ENCODE peak calls at places on chromosomes 1 and 21, in nine cellular contexts. H is transverse colon; U is ovary; D is psoas muscle; T is CD8-positive, alpha-beta T cell; W is heart left ventricle; M is tibial artery; A is pancreas; S is IMR-90. L is an unnamed sample.

GRCh38 chr1:164644774-164645634 is 86.0 kb downstream of the PBX1 start:
- DNase-seq in U (no peak), H (no peak), S (peak; percentile 70), W (no peak), M (no peak), T (no peak), A (no peak), D (no peak), L (no peak)

GRCh38 chr1:226736908-226737818 is 1.9 kb downstream of the ITPKB start:
- DNase-seq in T (peak; percentile 60), A (peak; percentile 65), U (peak; percentile 36), S (peak; percentile 23), W (peak; percentile 77), D (peak; percentile 79), H (peak; percentile 39), M (peak; percentile 70), L (peak; percentile 43)

GRCh38 chr21:25997788-25998611 is 172.6 kb downstream of the APP start:
- DNase-seq in A (no peak), M (no peak), S (no peak), H (peak; percentile 45), W (no peak), U (no peak), D (no peak), T (no peak), L (peak; percentile 64)

GRCh38 chr1:152774875-152775274 is at the start of gene LCE1F:
- DNase-seq in T (no peak), M (no peak), D (no peak), H (no peak), U (no peak), W (no peak), A (no peak), S (no peak), L (no peak)

GRCh38 chr1:234925440-234926251 is 203.0 kb downstream of the TOMM20 start:
- DNase-seq in A (no peak), H (no peak), D (no peak), W (no peak), U (peak; percentile 54), S (peak; percentile 99), T (no peak), M (peak; percentile 69), L (peak; percentile 29)

GRCh38 chr1:97906567-97907228 is 14.1 kb downstream of the DPYD start:
- DNase-seq in M (peak; percentile 67), H (no peak), U (peak; percentile 32), A (no peak), W (peak; percentile 55), D (peak; percentile 68), T (no peak), S (peak; percentile 90), L (no peak)

GRCh38 chr1:223531742-223532341 is 133.7 kb downstream of the CAPN8 start:
- DNase-seq in H (peak; percentile 71), A (peak; percentile 86), U (no peak), T (peak; percentile 13), W (no peak), S (peak; percentile 19), D (peak; percentile 74), M (peak; percentile 59), L (peak; percentile 81)

GRCh38 chr1:56547473-56547872 is 31.9 kb downstream of the PLPP3 start:
- DNase-seq in S (no peak), U (no peak), A (no peak), H (no peak), T (no peak), M (no peak), W (no peak), D (no peak), L (no peak)

GRCh38 chr1:9891207-9891606 is 18.9 kb downstream of the CTNNBIP1 start:
- DNase-seq in A (no peak), W (peak; percentile 34), T (no peak), M (no peak), S (peak; percentile 26), U (no peak), D (peak; percentile 35), H (no peak), L (no peak)

GRCh38 chr1:195054217-195054687 is 1554.0 kb downstream of the KCNT2 start:
- DNase-seq in T (no peak), W (peak; percentile 62), U (no peak), D (peak; percentile 50), H (no peak), A (no peak), S (no peak), M (no peak), L (no peak)

GRCh38 chr1:48761411-48761810 is 15.3 kb downstream of the BEND5 start:
- DNase-seq in H (no peak), M (no peak), D (no peak), T (no peak), S (peak; percentile 39), U (no peak), W (no peak), A (no peak), L (no peak)

GRCh38 chr1:230037261-230037660 is 29.8 kb upstream of the GALNT2 start:
- DNase-seq in A (no peak), S (no peak), D (no peak), H (no peak), W (no peak), M (no peak), U (no peak), T (no peak), L (no peak)

GRCh38 chr1:46735708-46736324 is 16.9 kb upstream of the EFCAB14 start:
- DNase-seq in A (no peak), D (no peak), U (no peak), S (peak; percentile 60), W (no peak), H (no peak), T (peak; percentile 15), M (no peak), L (peak; percentile 45)

GRCh38 chr1:6587261-6588005 is 7.6 kb downstream of the ZBTB48 start:
- DNase-seq in M (peak; percentile 93), A (no peak), U (no peak), D (peak; percentile 93), H (no peak), S (no peak), W (peak; percentile 79), T (no peak), L (no peak)

GRCh38 chr1:44068442-44068861 is 37.2 kb upstream of the SLC6A9 start:
- DNase-seq in W (no peak), T (no peak), H (no peak), S (no peak), U (no peak), D (no peak), M (no peak), A (no peak), L (no peak)

GRCh38 chr1:25031601-25031965 is 101.5 kb upstream of the RUNX3 start:
- DNase-seq in H (no peak), U (no peak), D (no peak), A (no peak), W (no peak), S (no peak), M (no peak), T (peak; percentile 53), L (no peak)

GRCh38 chr1:7680791-7681165 is 90.3 kb upstream of the VAMP3 start:
- DNase-seq in S (no peak), U (no peak), W (peak; percentile 49), A (no peak), D (no peak), H (no peak), T (no peak), M (no peak), L (peak; percentile 38)

GRCh38 chr1:23456226-23456625 is 27.8 kb downstream of the ASAP3 start:
- DNase-seq in T (no peak), H (no peak), W (no peak), D (no peak), A (no peak), M (no peak), S (no peak), U (no peak), L (no peak)

GRCh38 chr1:44924835-44925464 is 61.4 kb downstream of the EIF2B3 start:
- DNase-seq in D (no peak), U (no peak), H (no peak), S (peak; percentile 95), T (no peak), A (no peak), M (no peak), W (no peak), L (no peak)

GRCh38 chr1:187010571-187011309 is 182.0 kb downstream of the PLA2G4A start:
- DNase-seq in A (no peak), W (no peak), U (no peak), H (no peak), S (peak; percentile 24), M (no peak), T (no peak), D (no peak), L (no peak)
- TF ChIP-seq CTCF in A (no peak), W (no peak), U (no peak), H (no peak), S (no peak), M (no peak), T (no peak), D (no peak), L (no peak)

DNA sequence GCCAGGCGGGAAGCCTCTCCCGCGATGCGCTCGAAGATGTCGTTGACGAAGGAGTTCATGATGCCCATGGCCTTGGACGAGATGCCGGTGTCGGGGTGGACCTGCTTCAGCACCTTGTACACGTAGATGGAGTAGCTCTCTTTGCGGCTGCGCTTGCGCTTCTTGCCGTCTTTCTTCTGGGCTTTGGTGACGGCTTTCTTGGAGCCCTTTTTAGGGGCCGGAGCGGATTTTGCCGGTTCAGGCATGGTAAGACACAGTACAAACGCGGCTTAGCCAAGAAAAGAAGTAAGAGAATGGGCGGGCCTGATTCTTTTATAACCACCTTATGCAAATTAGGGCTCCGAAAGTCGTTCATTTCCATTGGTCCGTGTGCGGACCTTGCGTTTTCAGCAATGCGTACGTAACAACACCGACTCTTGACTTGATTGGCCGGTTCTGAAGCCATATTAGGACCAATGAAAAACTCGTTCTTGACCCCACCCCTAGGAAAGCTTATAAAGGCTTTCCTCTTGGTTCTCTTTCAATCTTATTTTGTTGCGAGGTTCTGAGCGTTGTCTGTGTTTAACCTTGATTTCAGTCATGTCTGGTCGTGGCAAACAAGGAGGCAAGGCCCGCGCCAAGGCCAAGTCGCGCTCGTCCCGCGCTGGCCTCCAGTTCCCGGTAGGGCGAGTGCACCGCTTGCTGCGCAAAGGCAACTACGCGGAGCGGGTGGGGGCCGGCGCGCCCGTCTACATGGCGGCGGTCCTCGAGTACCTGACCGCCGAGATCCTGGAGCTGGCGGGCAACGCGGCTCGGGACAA is 12.8 kb upstream of the BOLA1 start:
- DNase-seq in T (peak; percentile 82), A (peak; percentile 87), D (peak; percentile 88), S (peak; percentile 100), W (peak; percentile 83), H (peak; percentile 88), M (peak; percentile 94), U (peak; percentile 92), L (peak; percentile 95)
- H3K27ac ChIP-seq in T (peak overlapping the region; percentile 95), A (peak overlapping the region; percentile 99), D (peak overlapping the region; percentile 98), S (peak overlapping the region; percentile 91), W (peak overlapping the region; percentile 93), H (peak overlapping the region; percentile 98), M (peak overlapping the region; percentile 99), U (peak overlapping the region; percentile 96), L (peak overlapping the region; percentile 100)

GRCh38 chr1:85888961-85889360 is 180.7 kb upstream of the ZNHIT6 start:
- DNase-seq in D (no peak), T (no peak), U (no peak), H (no peak), S (no peak), W (no peak), M (no peak), A (no peak), L (no peak)

GRCh38 chr1:85884372-85885035 is 176.3 kb upstream of the ZNHIT6 start:
- DNase-seq in D (no peak), M (no peak), T (no peak), U (no peak), S (peak; percentile 48), W (no peak), A (no peak), H (no peak), L (no peak)
- TF ChIP-seq CTCF in D (peak; percentile 28), M (peak; percentile 18), T (no peak), U (no peak), S (peak; percentile 65), W (no peak), A (no peak), H (peak; percentile 25), L (peak; percentile 38)

GRCh38 chr1:39087109-39087834 is 61.1 kb downstream of the NDUFS5 start:
- DNase-seq in M (no peak), H (no peak), D (peak; percentile 67), W (no peak), S (peak; percentile 76), A (no peak), T (no peak), U (peak; percentile 71), L (no peak)
- H3K27ac ChIP-seq in M (peak overlapping the region; percentile 58), H (peak overlapping the region; percentile 51), D (no peak overlapping the region), W (peak overlapping the region; percentile 73), S (peak overlapping the region; percentile 20), A (no peak overlapping the region), T (no peak overlapping the region), U (peak overlapping the region; percentile 75), L (no peak overlapping the region)

L was measured in colonic mucosa.